ENCODE peak calls at places on chromosomes 5 and 9, in seven cellular contexts. F is GM13976; Z is sciatic nerve; E is NCI-H2171 treated with DMSO at 0.1 percent for 48 hours; Q is stimulated activated CD4-positive, alpha-beta T cell treated with anti-CD3 and anti-CD28 coated beads, Interleukin-1b, Interleukin-23, amount 100 ng/mL, for 24 hours; G is AG08395; J is activated naive CD4-positive, alpha-beta T cell. A is an unnamed sample.
A peak's percentile ranks its signal among the peaks of the same experiment; 100 is the strongest.

GRCh38 chr9:110340306-110340705 is 2.6 kb upstream of the TXNDC8 start:
- DNase-seq in F (no peak), Z (no peak), E (no peak), Q (no peak), G (no peak), J (no peak), A (peak; percentile 9)

GRCh38 chr5:172642511-172642910 is 1.4 kb downstream of the NEURL1B start:
- DNase-seq in F (no peak), Z (no peak), E (no peak), Q (no peak), G (no peak), J (no peak), A (no peak)

GRCh38 chr5:145244788-145245187 is 590.4 kb downstream of the PRELID2 start:
- DNase-seq in F (no peak), Z (no peak), E (no peak), Q (no peak), G (no peak), J (no peak), A (no peak)

GRCh38 chr5:96855041-96855872 is 21.0 kb upstream of the ERAP2 start:
- DNase-seq in F (no peak), Z (no peak), E (no peak), Q (no peak), G (no peak), J (no peak), A (no peak)

GRCh38 chr5:180070726-180071417 is 687 bp downstream of the RNF130 start:
- DNase-seq in F (no peak), Z (peak; percentile 70), E (peak; percentile 34), Q (no peak), G (peak; percentile 47), J (no peak), A (no peak)

GRCh38 chr5:12704955-12705354 is 800.7 kb upstream of the CTNND2 start:
- DNase-seq in F (no peak), Z (no peak), E (no peak), Q (no peak), G (no peak), J (no peak), A (no peak)

GRCh38 chr5:127092690-127093089 is 19.4 kb upstream of the C5orf63 start:
- DNase-seq in F (no peak), Z (no peak), E (no peak), Q (no peak), G (peak; percentile 53), J (no peak), A (no peak)

GRCh38 chr9:137301086-137301947 is 754 bp downstream of the NRARP start:
- DNase-seq in F (peak; percentile 73), Z (no peak), E (peak; percentile 42), Q (no peak), G (no peak), J (no peak), A (peak; percentile 59)

GRCh38 chr5:168328804-168329203 is 37.4 kb downstream of the WWC1 start:
- DNase-seq in F (no peak), Z (no peak), E (peak; percentile 84), Q (no peak), G (no peak), J (no peak), A (no peak)

GRCh38 chr5:135231289-135231688 is 167.7 kb downstream of the MACROH2A1 start:
- DNase-seq in F (no peak), Z (no peak), E (no peak), Q (no peak), G (no peak), J (no peak), A (no peak)

GRCh38 chr9:122091682-122092592 is 1.2 kb downstream of the TTLL11 start:
- DNase-seq in F (no peak), Z (no peak), E (no peak), Q (no peak), G (no peak), J (no peak), A (no peak)

GRCh38 chr9:108956098-108956533 is 21.9 kb downstream of the ABITRAM start:
- DNase-seq in F (no peak), Z (no peak), E (no peak), Q (no peak), G (no peak), J (no peak), A (no peak)

GRCh38 chr5:141489841-141490240 is 960 bp downstream of the PCDHGC5 start:
- DNase-seq in F (no peak), Z (no peak), E (no peak), Q (no peak), G (no peak), J (no peak), A (no peak)

A was measured in WERI-Rb-1.